ENCODE peak calls at places on chromosomes 4 and X, in five cellular contexts. One of them, this sample, is unnamed.

GRCh38 chr4:181956502-181956901 is 286.7 kb upstream of the TENM3 start:
- DNase-seq in uterus: no peak
- DNase-seq in PC-9: no peak
- DNase-seq in HFF-Myc: no peak
- DNase-seq in breast epithelium: no peak
- DNase-seq in this sample: no peak

GRCh38 chr4:80307183-80307735 is 28.3 kb upstream of the CFAP299 start:
- DNase-seq in uterus: no peak
- DNase-seq in HFF-Myc: no peak
- DNase-seq in breast epithelium: no peak
- DNase-seq in PC-9: no peak
- DNase-seq in this sample: peak

GRCh38 chr4:89356086-89356485 is 48.5 kb upstream of the GPRIN3 start:
- DNase-seq in breast epithelium: no peak
- DNase-seq in HFF-Myc: peak
- DNase-seq in PC-9: no peak
- DNase-seq in uterus: no peak
- DNase-seq in this sample: no peak

GRCh38 chrX:73767017-73767416 is 204.0 kb downstream of the CHIC1 start:
- DNase-seq in PC-9: no peak
- DNase-seq in breast epithelium: no peak
- DNase-seq in HFF-Myc: no peak
- DNase-seq in uterus: no peak
- DNase-seq in this sample: no peak

GRCh38 chr4:86847576-86847975 is 1.6 kb downstream of the SLC10A6 start:
- DNase-seq in breast epithelium: no peak
- DNase-seq in PC-9: no peak
- DNase-seq in HFF-Myc: no peak
- DNase-seq in uterus: no peak
- DNase-seq in this sample: no peak

GRCh38 chrX:40262641-40263560 is 165.1 kb upstream of the BCOR start:
- DNase-seq in uterus: peak
- DNase-seq in HFF-Myc: no peak
- DNase-seq in PC-9: peak
- DNase-seq in breast epithelium: peak
- DNase-seq in this sample: peak

GRCh38 chrX:41922125-41922521 is 1.2 kb downstream of the CASK start:
- DNase-seq in PC-9: no peak
- DNase-seq in HFF-Myc: no peak
- DNase-seq in breast epithelium: no peak
- DNase-seq in uterus: no peak
- DNase-seq in this sample: peak

GRCh38 chr4:181858746-181859145 is 384.5 kb upstream of the TENM3 start:
- DNase-seq in breast epithelium: no peak
- DNase-seq in PC-9: no peak
- DNase-seq in uterus: no peak
- DNase-seq in HFF-Myc: no peak
- DNase-seq in this sample: no peak

GRCh38 chrX:138710311-138710791 is 1.2 kb downstream of the FGF13 start:
- DNase-seq in breast epithelium: no peak
- DNase-seq in uterus: no peak
- DNase-seq in HFF-Myc: no peak
- DNase-seq in PC-9: no peak
- DNase-seq in this sample: no peak

GRCh38 chrX:38220024-38220935 is at the start of gene SRPX:
- DNase-seq in PC-9: no peak
- DNase-seq in uterus: peak
- DNase-seq in HFF-Myc: peak
- DNase-seq in breast epithelium: no peak
- DNase-seq in this sample: peak

GRCh38 chr4:40199999-40200880 is 3.4 kb downstream of the RHOH start:
- DNase-seq in uterus: peak
- DNase-seq in HFF-Myc: no peak
- DNase-seq in PC-9: no peak
- DNase-seq in breast epithelium: no peak
- DNase-seq in this sample: peak

GRCh38 chr4:168514249-168514852 is 17.5 kb downstream of the PALLD start:
- DNase-seq in HFF-Myc: peak
- DNase-seq in uterus: no peak
- DNase-seq in breast epithelium: no peak
- DNase-seq in PC-9: peak
- DNase-seq in this sample: peak

GRCh38 chr4:100609810-100610209 is 92.0 kb upstream of the EMCN start:
- DNase-seq in breast epithelium: no peak
- DNase-seq in HFF-Myc: no peak
- DNase-seq in PC-9: no peak
- DNase-seq in uterus: no peak
- DNase-seq in this sample: no peak

GRCh38 chr4:159206427-159206871 is 103.6 kb downstream of the RAPGEF2 start:
- DNase-seq in breast epithelium: no peak
- DNase-seq in HFF-Myc: no peak
- DNase-seq in PC-9: no peak
- DNase-seq in uterus: no peak
- DNase-seq in this sample: peak

GRCh38 chr4:67084801-67085200 is 460.5 kb downstream of the CENPC start:
- DNase-seq in PC-9: no peak
- DNase-seq in uterus: no peak
- DNase-seq in breast epithelium: no peak
- DNase-seq in HFF-Myc: no peak
- DNase-seq in this sample: no peak

GRCh38 chr4:38160487-38161207 is 200.4 kb downstream of the PTTG2 start:
- DNase-seq in PC-9: peak
- DNase-seq in HFF-Myc: peak
- DNase-seq in uterus: peak
- DNase-seq in breast epithelium: no peak
- DNase-seq in this sample: peak

GRCh38 chr4:73187325-73187724 is 71.3 kb downstream of the ANKRD17 start:
- DNase-seq in HFF-Myc: peak
- DNase-seq in uterus: no peak
- DNase-seq in PC-9: no peak
- DNase-seq in breast epithelium: no peak
- DNase-seq in this sample: peak

GRCh38 chrX:7889680-7890079 is 37.5 kb downstream of the PNPLA4 start:
- DNase-seq in PC-9: no peak
- DNase-seq in uterus: no peak
- DNase-seq in HFF-Myc: no peak
- DNase-seq in breast epithelium: no peak
- DNase-seq in this sample: peak

GRCh38 chr4:33268776-33269175 is 2548.6 kb downstream of the PCDH7 start:
- DNase-seq in HFF-Myc: no peak
- DNase-seq in PC-9: no peak
- DNase-seq in uterus: no peak
- DNase-seq in breast epithelium: no peak
- DNase-seq in this sample: no peak

GRCh38 chrX:47958943-47959342 is 44.8 kb downstream of the ZNF182 start:
- DNase-seq in PC-9: no peak
- DNase-seq in breast epithelium: no peak
- DNase-seq in uterus: no peak
- DNase-seq in HFF-Myc: no peak
- DNase-seq in this sample: peak

GRCh38 chr4:140875751-140876389 is 119.7 kb upstream of the TBC1D9 start:
- DNase-seq in PC-9: no peak
- DNase-seq in breast epithelium: no peak
- DNase-seq in HFF-Myc: no peak
- DNase-seq in uterus: no peak
- DNase-seq in this sample: no peak

GRCh38 chr4:7343950-7344349 is 90.8 kb downstream of the PSAPL1 start:
- DNase-seq in uterus: no peak
- DNase-seq in HFF-Myc: no peak
- DNase-seq in PC-9: no peak
- DNase-seq in breast epithelium: no peak
- DNase-seq in this sample: no peak

GRCh38 chr4:3642806-3643517 is 110.7 kb upstream of the LRPAP1 start:
- DNase-seq in uterus: no peak
- DNase-seq in PC-9: no peak
- DNase-seq in breast epithelium: no peak
- DNase-seq in HFF-Myc: no peak
- DNase-seq in this sample: no peak

GRCh38 chr4:48546336-48546735 is 56.3 kb downstream of the ZAR1 start:
- DNase-seq in PC-9: no peak
- DNase-seq in breast epithelium: no peak
- DNase-seq in uterus: no peak
- DNase-seq in HFF-Myc: peak
- DNase-seq in this sample: peak

GRCh38 chr4:87961993-87962791 is 13.3 kb upstream of the SPP1 start:
- DNase-seq in PC-9: peak
- DNase-seq in uterus: no peak
- DNase-seq in breast epithelium: no peak
- DNase-seq in HFF-Myc: no peak
- DNase-seq in this sample: peak

GRCh38 chrX:16786791-16787735 is 797 bp downstream of the TXLNG start:
- DNase-seq in PC-9: peak
- DNase-seq in uterus: peak
- DNase-seq in HFF-Myc: no peak
- DNase-seq in breast epithelium: no peak
- DNase-seq in this sample: no peak

GRCh38 chrX:150833454-150834056 is 64.9 kb downstream of the CD99L2 start:
- DNase-seq in breast epithelium: no peak
- DNase-seq in uterus: no peak
- DNase-seq in HFF-Myc: no peak
- DNase-seq in PC-9: no peak
- DNase-seq in this sample: peak

GRCh38 chr4:83932996-83933395 is 397.1 kb downstream of the GPAT3 start:
- DNase-seq in PC-9: no peak
- DNase-seq in uterus: no peak
- DNase-seq in HFF-Myc: no peak
- DNase-seq in breast epithelium: no peak
- DNase-seq in this sample: no peak

GRCh38 chrX:126550816-126551215 is 1.8 kb downstream of the DCAF12L1 start:
- DNase-seq in HFF-Myc: no peak
- DNase-seq in breast epithelium: no peak
- DNase-seq in uterus: no peak
- DNase-seq in PC-9: no peak
- DNase-seq in this sample: no peak

GRCh38 chr4:80266902-80267380 is 477 bp downstream of the FGF5 start:
- DNase-seq in breast epithelium: no peak
- DNase-seq in PC-9: no peak
- DNase-seq in HFF-Myc: no peak
- DNase-seq in uterus: peak
- DNase-seq in this sample: no peak

GRCh38 chr4:19924761-19925160 is 326.9 kb upstream of the SLIT2 start:
- DNase-seq in HFF-Myc: no peak
- DNase-seq in breast epithelium: no peak
- DNase-seq in uterus: no peak
- DNase-seq in PC-9: no peak
- DNase-seq in this sample: peak

GRCh38 chr4:9924750-9925149 is 96.5 kb downstream of the SLC2A9 start:
- DNase-seq in PC-9: peak
- DNase-seq in uterus: no peak
- DNase-seq in HFF-Myc: no peak
- DNase-seq in breast epithelium: no peak
- DNase-seq in this sample: peak

DNA sequence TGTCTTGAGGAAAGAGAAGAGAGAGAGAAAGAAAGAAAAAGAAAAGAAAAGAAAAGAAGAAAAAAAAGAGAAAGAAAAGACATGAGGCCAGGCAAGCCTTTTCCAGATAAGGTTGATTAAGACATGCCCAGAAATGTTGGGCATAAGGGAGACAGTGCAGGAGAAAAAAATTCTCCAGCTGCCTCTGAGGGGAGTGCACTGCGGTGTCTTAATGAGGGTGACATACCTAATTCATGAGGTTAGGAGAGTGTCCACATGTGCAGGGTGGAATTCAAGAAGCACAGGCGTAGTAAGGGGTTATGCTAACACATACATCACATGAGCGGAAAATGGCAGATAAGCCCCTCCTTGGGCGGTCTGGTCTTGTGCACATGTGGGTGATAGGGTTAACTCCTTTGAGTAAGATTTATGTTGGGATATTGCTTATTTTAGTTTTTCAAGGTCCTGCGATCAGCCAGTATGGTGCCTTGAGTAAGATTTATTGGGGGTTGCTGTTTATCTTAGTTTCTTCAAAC is 122.4 kb downstream of the PHKA2 start:
- DNase-seq in HFF-Myc: no peak
- DNase-seq in PC-9: no peak
- DNase-seq in breast epithelium: no peak
- DNase-seq in uterus: no peak
- DNase-seq in this sample: no peak
- TF ChIP-seq CTCF in HFF-Myc: no peak
- TF ChIP-seq CTCF in PC-9: no peak
- TF ChIP-seq CTCF in breast epithelium: no peak
- TF ChIP-seq CTCF in uterus: no peak
- TF ChIP-seq CTCF in this sample: no peak

GRCh38 chrX:132818638-132819037 is 139.8 kb downstream of the HS6ST2 start:
- DNase-seq in HFF-Myc: no peak
- DNase-seq in uterus: no peak
- DNase-seq in PC-9: no peak
- DNase-seq in breast epithelium: no peak
- DNase-seq in this sample: no peak

GRCh38 chrX:132820675-132821074 is 137.8 kb downstream of the HS6ST2 start:
- DNase-seq in HFF-Myc: no peak
- DNase-seq in PC-9: no peak
- DNase-seq in breast epithelium: no peak
- DNase-seq in uterus: no peak
- DNase-seq in this sample: no peak

GRCh38 chrX:132819885-132820284 is 138.5 kb downstream of the HS6ST2 start:
- DNase-seq in PC-9: no peak
- DNase-seq in uterus: no peak
- DNase-seq in HFF-Myc: no peak
- DNase-seq in breast epithelium: no peak
- DNase-seq in this sample: no peak

GRCh38 chrX:132810964-132811712 is 147.3 kb downstream of the HS6ST2 start:
- DNase-seq in uterus: no peak
- DNase-seq in breast epithelium: no peak
- DNase-seq in HFF-Myc: no peak
- DNase-seq in PC-9: no peak
- DNase-seq in this sample: no peak

GRCh38 chrX:132815643-132816042 is 142.8 kb downstream of the HS6ST2 start:
- DNase-seq in uterus: no peak
- DNase-seq in breast epithelium: no peak
- DNase-seq in HFF-Myc: no peak
- DNase-seq in PC-9: no peak
- DNase-seq in this sample: no peak
- H3K4me3 ChIP-seq in uterus: no peak
- H3K4me3 ChIP-seq in breast epithelium: no peak
- H3K4me3 ChIP-seq in HFF-Myc: no peak
- H3K4me3 ChIP-seq in PC-9: no peak
- H3K4me3 ChIP-seq in this sample: no peak

GRCh38 chrX:105260291-105261043 is 40.0 kb upstream of the TEX13A start:
- DNase-seq in HFF-Myc: no peak
- DNase-seq in breast epithelium: no peak
- DNase-seq in uterus: no peak
- DNase-seq in PC-9: no peak
- DNase-seq in this sample: no peak
- TF ChIP-seq CTCF in HFF-Myc: no peak
- TF ChIP-seq CTCF in breast epithelium: no peak
- TF ChIP-seq CTCF in uterus: no peak
- TF ChIP-seq CTCF in PC-9: no peak
- TF ChIP-seq CTCF in this sample: no peak

DNA sequence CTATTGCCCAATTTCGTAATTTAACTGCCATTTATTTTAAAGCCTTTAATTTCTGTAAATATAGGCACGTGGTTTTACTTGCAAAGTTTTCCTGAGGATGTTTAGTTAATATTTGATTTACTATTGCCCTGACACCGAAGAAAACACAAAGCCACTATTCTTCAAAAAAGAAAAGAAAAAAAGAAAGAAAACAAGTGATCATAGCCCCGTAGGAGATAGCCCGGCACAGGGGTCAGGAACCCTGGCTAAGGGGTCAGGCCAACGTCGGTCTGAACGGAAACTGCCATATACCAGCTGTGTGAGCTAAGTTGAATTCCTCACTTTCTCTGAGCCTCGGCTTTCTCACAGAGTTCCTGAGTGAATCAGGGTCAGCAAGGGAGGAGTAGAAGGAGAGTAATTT is 17.7 kb upstream of the LAMP2 start:
- DNase-seq in breast epithelium: no peak
- DNase-seq in HFF-Myc: no peak
- DNase-seq in uterus: no peak
- DNase-seq in PC-9: no peak
- DNase-seq in this sample: no peak
- H3K4me3 ChIP-seq in breast epithelium: no peak
- H3K4me3 ChIP-seq in HFF-Myc: no peak
- H3K4me3 ChIP-seq in uterus: no peak
- H3K4me3 ChIP-seq in PC-9: no peak
- H3K4me3 ChIP-seq in this sample: no peak

This sample was measured in choroid plexus epithelial cell.